ENCODE peak calls at places on chromosome 2, in four cellular contexts. C, P, O and R are unnamed samples.

GRCh38 chr2:88919087-88919738 is 227.7 kb downstream of the RPIA start:
- DNase-seq in C (no peak), P (no peak), O (no peak), R (no peak)

GRCh38 chr2:32427672-32428622 is 71.1 kb downstream of the BIRC6 start:
- DNase-seq in C (no peak), P (no peak), O (no peak), R (no peak)

GRCh38 chr2:218317232-218317630 is 24.9 kb upstream of the TMBIM1 start:
- DNase-seq in C (no peak), P (no peak), O (no peak), R (no peak)

GRCh38 chr2:30662268-30663131 is 144.7 kb downstream of the CAPN13 start:
- DNase-seq in C (no peak), P (no peak), O (no peak), R (no peak)

GRCh38 chr2:84882415-84882738 is 1.5 kb upstream of the TRABD2A start:
- DNase-seq in C (no peak), P (no peak), O (no peak), R (no peak)

GRCh38 chr2:676647-677055 is 555 bp downstream of the TMEM18 start:
- DNase-seq in C (peak), P (peak), O (peak), R (peak)

GRCh38 chr2:170122883-170123547 is 54.9 kb upstream of the MYO3B start:
- DNase-seq in C (no peak), P (no peak), O (no peak), R (no peak)

GRCh38 chr2:26616032-26616863 is 24.9 kb downstream of the CIB4 start:
- DNase-seq in C (peak), P (no peak), O (peak), R (no peak)

GRCh38 chr2:162926501-162926900 is 87.9 kb upstream of the KCNH7 start:
- DNase-seq in C (no peak), P (no peak), O (no peak), R (no peak)

GRCh38 chr2:98637401-98638144 is 29.2 kb downstream of the UNC50 start:
- DNase-seq in C (no peak), P (no peak), O (no peak), R (no peak)

GRCh38 chr2:61993422-61994024 is 88.0 kb downstream of the COMMD1 start:
- DNase-seq in C (no peak), P (peak), O (no peak), R (no peak)

GRCh38 chr2:75241696-75242095 is 42.4 kb upstream of the TACR1 start:
- DNase-seq in C (no peak), P (no peak), O (no peak), R (no peak)

GRCh38 chr2:19697131-19697530 is 204.7 kb downstream of the TTC32 start:
- DNase-seq in C (no peak), P (no peak), O (no peak), R (no peak)

GRCh38 chr2:85911836-85912692 is 23.3 kb upstream of the ST3GAL5 start:
- DNase-seq in C (no peak), P (no peak), O (no peak), R (no peak)

GRCh38 chr2:128986026-128986720 is 667.5 kb upstream of the HS6ST1 start:
- DNase-seq in C (no peak), P (no peak), O (no peak), R (no peak)

GRCh38 chr2:26298638-26299393 is 47.1 kb upstream of the SELENOI start:
- DNase-seq in C (peak), P (peak), O (peak), R (peak)

GRCh38 chr2:232103140-232103737 is 141.7 kb downstream of the DIS3L2 start:
- DNase-seq in C (no peak), P (no peak), O (no peak), R (no peak)

GRCh38 chr2:172134270-172134669 is 31.6 kb upstream of the DLX2 start:
- DNase-seq in C (no peak), P (no peak), O (no peak), R (no peak)

GRCh38 chr2:2550856-2551255 is 219.8 kb upstream of the MYT1L start:
- DNase-seq in C (no peak), P (no peak), O (no peak), R (no peak)

GRCh38 chr2:68303033-68303901 is 16.5 kb downstream of the CNRIP1 start:
- DNase-seq in C (no peak), P (no peak), O (no peak), R (no peak)

GRCh38 chr2:122028371-122029102 is 273.1 kb downstream of the TSN start:
- DNase-seq in C (no peak), P (no peak), O (no peak), R (no peak)

GRCh38 chr2:50126845-50127244 is 905.1 kb downstream of the NRXN1 start:
- DNase-seq in C (no peak), P (no peak), O (no peak), R (no peak)

GRCh38 chr2:119174993-119175347 is 16.4 kb upstream of the C1QL2 start:
- DNase-seq in C (no peak), P (no peak), O (no peak), R (no peak)

GRCh38 chr2:148058641-148059040 is 37.8 kb downstream of the MBD5 start:
- DNase-seq in C (no peak), P (no peak), O (no peak), R (no peak)

GRCh38 chr2:30730736-30731135 is 76.5 kb downstream of the CAPN13 start:
- DNase-seq in C (peak), P (no peak), O (peak), R (no peak)

GRCh38 chr2:142682528-142682927 is 194.9 kb upstream of the KYNU start:
- DNase-seq in C (no peak), P (no peak), O (no peak), R (no peak)

GRCh38 chr2:44510246-44510645 is 148.5 kb downstream of the CAMKMT start:
- DNase-seq in C (no peak), P (no peak), O (no peak), R (no peak)

GRCh38 chr2:20596193-20596972 is 54.5 kb downstream of the HS1BP3 start:
- DNase-seq in C (no peak), P (no peak), O (peak), R (peak)

GRCh38 chr2:119728421-119728820 is 31.3 kb upstream of the PTPN4 start:
- DNase-seq in C (no peak), P (no peak), O (no peak), R (no peak)

GRCh38 chr2:217852812-217853211 is 150.0 kb downstream of the TNS1 start:
- DNase-seq in C (no peak), P (no peak), O (peak), R (no peak)

GRCh38 chr2:117771969-117772630 is 42.4 kb upstream of the DDX18 start:
- DNase-seq in C (no peak), P (no peak), O (no peak), R (no peak)

GRCh38 chr2:134736167-134736885 is 17.5 kb upstream of the TMEM163 start:
- DNase-seq in C (no peak), P (no peak), O (no peak), R (no peak)

GRCh38 chr2:7619203-7619602 is 702.0 kb downstream of the RNF144A start:
- DNase-seq in C (no peak), P (no peak), O (no peak), R (no peak)

DNA sequence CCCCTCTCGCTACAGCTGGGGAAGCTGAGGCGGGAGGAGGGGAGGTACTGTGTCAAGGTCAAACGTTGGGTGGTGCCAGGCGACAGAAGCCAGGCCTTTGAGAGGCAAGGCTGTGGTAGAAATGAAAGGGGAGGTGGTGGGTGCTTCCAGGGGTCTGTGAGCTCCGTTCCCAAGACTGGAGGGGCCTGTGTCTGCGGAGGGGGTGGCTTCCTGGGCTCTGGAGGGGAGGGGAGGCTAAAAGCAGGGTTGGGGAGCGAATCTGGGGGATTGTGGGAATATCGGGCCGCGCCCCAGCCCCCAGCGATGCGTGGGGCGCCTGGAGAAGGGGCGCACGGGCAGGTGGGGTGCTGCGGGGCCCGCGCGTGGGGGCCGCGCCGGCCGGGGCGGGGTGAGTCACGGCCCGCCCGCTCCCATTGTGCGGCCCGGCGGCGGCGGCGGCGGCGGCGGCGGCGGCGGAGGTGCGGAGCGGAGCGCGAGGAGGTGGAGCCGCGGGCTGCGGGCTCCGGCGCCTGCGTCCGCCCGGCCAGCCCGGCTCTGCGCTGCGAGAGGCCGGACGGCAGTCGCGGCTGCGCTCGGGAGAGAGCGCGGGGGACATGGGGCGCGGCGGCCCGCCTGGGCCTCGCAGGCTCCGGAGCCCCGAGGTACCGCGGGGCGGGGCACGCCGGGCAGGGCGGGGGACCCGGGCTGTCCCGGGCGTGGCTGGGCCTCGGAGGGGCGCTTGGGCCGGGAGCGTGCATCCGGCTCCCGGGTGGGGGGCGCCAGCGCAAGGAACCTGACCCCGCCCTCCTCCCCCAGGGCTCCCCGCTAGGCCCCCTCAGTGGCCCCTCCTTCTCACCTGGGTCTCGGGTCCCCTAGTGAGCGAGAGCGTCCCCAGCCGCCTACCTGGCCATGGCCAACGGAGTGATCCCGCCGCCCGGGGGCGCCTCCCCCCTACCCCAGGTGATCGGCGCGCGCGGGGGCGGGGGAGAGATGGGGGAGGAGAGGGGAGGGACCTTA is at the start of gene SLC4A3:
- DNase-seq in C (no peak), P (peak), O (peak), R (peak)
- TF ChIP-seq POLR2A in C (no peak), P (peak), O (no peak), R (no peak)

DNA sequence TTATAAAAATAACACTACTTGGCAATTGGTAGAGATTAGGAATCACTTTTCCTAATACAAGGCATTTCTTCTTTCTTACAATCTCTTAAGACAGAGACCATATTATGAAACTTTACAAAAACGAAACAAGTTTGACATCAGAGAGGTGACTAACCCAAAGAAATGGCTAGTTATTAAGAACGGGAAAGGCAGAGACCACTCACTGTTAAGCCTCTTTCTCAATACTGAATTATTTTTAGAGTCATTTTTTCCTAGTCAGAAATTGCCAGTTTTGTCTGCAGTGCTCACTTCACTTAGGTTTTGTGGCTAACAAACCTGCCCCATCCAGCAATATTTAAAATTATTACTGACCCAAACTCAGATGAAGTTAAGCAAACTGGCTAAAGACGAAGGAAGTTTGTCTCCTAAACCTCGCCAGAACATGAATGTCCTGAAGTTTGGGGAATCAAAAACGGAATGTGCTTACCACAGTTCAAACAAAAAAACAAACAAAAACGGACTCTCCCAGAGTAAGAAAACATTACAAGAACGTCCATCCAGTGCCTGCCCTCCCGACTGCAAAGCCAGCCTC is 1.3 kb downstream of the KANSL1L start:
- DNase-seq in C (no peak), P (no peak), O (no peak), R (no peak)
- TF ChIP-seq POLR2A in C (no peak), P (no peak), O (no peak), R (no peak)

GRCh38 chr2:60499651-60500300 is 53.7 kb downstream of the BCL11A start:
- DNase-seq in C (no peak), P (no peak), O (peak), R (no peak)

GRCh38 chr2:60496976-60497375 is 56.5 kb downstream of the BCL11A start:
- DNase-seq in C (no peak), P (no peak), O (no peak), R (no peak)

GRCh38 chr2:60499082-60499429 is 54.4 kb downstream of the BCL11A start:
- DNase-seq in C (no peak), P (no peak), O (peak), R (no peak)

GRCh38 chr2:60496475-60496874 is 57.0 kb downstream of the BCL11A start:
- DNase-seq in C (no peak), P (no peak), O (no peak), R (no peak)

DNA sequence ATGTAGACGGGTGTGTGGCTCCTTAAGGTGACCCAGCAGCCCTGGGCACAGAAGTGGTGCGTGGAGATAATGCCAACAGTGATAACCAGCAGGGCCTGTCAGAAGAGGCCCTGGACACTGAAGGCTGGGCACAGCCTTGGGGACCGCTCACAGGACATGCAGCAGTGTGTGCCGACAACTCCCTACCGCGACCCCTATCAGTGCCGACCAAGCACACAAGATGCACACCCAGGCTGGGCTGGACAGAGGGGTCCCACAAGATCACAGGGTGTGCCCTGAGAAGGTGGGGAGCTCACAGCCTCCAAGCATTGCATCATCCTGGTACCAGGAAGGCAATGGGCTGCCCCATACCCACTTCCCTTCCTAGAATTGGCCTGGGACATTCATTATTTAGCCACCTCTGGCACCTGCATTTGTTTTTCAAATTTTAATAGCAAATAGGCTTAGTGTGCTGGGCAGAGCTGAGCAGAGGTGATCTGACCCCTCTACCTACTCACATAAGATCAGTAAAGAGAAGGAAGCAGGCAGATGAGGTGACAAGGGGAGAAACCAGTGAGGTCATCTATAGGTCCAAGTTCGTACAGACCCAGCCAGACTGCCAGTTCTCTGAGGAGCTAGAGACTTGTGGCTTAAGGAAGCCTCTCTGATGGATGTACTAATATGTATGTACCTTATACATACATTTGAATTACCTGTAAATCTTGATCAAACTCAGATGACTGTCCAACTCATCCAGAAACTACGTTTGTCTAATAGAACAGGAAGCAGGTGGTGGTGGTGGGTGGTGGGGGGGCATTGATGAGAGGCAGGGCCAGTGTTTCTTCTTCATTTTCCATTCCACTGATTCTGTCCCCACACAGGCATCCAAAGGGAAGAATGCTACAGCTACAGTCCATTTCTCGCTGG is 55.0 kb downstream of the BCL11A start:
- DNase-seq in C (no peak), P (no peak), O (peak), R (no peak)
- TF ChIP-seq POLR2A in C (no peak), P (no peak), O (no peak), R (no peak)

DNA sequence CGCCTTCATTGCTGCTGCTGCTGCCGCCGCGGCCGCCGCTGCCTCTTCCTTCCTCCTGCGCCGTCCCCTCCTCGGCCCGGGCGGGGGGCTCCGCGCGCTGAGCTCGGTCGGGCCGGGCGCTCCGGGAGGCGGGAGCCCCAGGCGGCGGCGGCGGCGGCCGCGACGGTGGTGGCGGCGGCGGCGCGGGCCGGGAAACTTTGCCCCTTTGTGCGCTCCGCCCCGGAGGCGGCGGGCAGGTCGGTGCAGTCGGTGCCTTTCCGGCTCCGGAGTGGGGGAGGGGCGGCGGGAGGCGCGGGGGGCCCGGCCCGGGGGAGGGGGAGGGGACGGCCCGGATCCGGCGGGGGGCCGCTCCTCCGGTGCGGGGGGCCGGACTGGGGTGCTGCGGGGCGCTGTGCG is 210 bp downstream of the TET3 start:
- DNase-seq in C (peak), P (peak), O (no peak), R (peak)
- TF ChIP-seq POLR2A in C (no peak), P (no peak), O (no peak), R (no peak)

DNA sequence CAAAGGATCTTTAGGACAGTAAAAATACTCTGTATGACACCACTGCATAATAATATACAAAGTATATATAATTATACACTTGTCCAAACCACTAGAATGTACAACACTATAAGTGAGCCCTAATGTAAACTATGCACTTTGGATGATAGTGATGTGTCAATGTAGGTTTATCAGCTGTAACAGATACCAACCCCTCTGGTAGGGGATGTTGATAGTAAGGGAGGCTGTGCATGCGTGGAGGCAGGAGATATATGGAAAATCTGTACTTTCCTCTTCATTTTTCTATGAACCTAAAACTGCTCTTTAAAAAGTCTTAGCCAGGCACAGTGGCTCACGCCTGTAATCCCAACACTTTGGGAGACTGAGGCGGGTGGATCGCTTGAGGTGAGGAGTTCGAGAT is 37.5 kb upstream of the SP3 start:
- DNase-seq in C (no peak), P (no peak), O (no peak), R (no peak)
- TF ChIP-seq POLR2A in C (no peak), P (no peak), O (no peak), R (no peak)

GRCh38 chr2:203018181-203018580 is 3.5 kb downstream of the NBEAL1 start:
- DNase-seq in C (no peak), P (no peak), O (no peak), R (no peak)

GRCh38 chr2:203016716-203017115 is 2.0 kb downstream of the NBEAL1 start:
- DNase-seq in C (no peak), P (no peak), O (no peak), R (no peak)

GRCh38 chr2:203019142-203019541 is 4.5 kb downstream of the NBEAL1 start:
- DNase-seq in C (no peak), P (no peak), O (no peak), R (no peak)

DNA sequence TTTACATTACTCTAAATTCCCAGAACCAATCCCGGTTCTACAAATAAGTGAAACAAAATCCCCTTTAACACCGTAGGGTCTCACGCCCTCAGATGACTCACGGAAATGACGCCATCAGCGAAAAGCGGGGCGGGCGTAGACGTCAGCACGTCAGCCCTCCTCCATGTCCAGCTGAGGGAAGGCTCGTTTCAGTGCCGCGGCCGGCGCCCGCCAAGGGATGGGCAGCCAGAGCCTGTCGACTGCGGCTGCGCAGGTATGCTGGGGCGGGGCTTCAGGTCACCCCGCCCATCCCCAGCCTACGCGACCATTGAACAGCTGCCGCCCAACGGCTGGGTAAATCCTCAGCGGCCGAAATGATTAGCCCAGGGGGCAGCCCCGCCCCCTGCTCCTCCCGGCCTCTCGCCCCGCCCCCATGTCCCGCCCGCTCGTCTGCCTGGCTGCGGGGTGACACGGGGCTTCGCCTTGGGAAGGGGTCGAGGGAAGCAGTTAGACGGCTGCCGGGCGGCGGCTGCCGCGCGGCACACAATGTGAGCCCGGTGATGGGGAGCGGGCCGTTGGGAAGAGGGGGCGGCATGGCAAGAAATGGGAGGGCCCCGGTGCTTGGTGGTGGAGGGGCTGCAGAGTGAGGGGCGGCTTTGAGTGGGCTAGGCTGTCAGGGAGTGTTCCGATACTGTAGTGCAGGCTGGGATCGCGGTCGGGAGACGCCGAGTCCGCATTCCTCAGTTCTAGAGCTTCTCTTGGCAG is at the start of gene NBEAL1:
- DNase-seq in C (peak), P (peak), O (peak), R (peak)
- TF ChIP-seq POLR2A in C (peak), P (peak), O (peak), R (no peak)

GRCh38 chr2:12716250-12717190 is at the start of gene TRIB2:
- DNase-seq in C (peak), P (peak), O (peak), R (peak)
- TF ChIP-seq POLR2A in C (peak), P (peak), O (no peak), R (no peak)